ENCODE peak calls at places on chromosomes 4 and X, in ten cellular contexts. One of them, this sample, is unnamed.

GRCh38 chrX:3166670-3167455 is 125.6 kb downstream of the ARSF start:
- DNase-seq in fibroblast of lung: no peak
- DNase-seq in NCI-H526 treated with DMSO at 0.1 percent for 48 hours: no peak
- DNase-seq in fibroblast of pulmonary artery: no peak
- DNase-seq in hippocampal formation: no peak
- DNase-seq in Calu3: no peak
- DNase-seq in EH: peak
- DNase-seq in mesenteric fat pad: no peak
- DNase-seq in right atrium auricular region: no peak
- DNase-seq in substantia nigra: no peak
- DNase-seq in this sample: no peak

GRCh38 chr4:6360385-6360784 is 90.7 kb downstream of the WFS1 start:
- DNase-seq in fibroblast of lung: no peak
- DNase-seq in NCI-H526 treated with DMSO at 0.1 percent for 48 hours: no peak
- DNase-seq in fibroblast of pulmonary artery: no peak
- DNase-seq in hippocampal formation: peak
- DNase-seq in Calu3: no peak
- DNase-seq in EH: no peak
- DNase-seq in mesenteric fat pad: no peak
- DNase-seq in right atrium auricular region: no peak
- DNase-seq in substantia nigra: no peak
- DNase-seq in this sample: no peak

GRCh38 chrX:130120321-130120731 is 10.0 kb upstream of the ELF4 start:
- DNase-seq in fibroblast of lung: no peak
- DNase-seq in NCI-H526 treated with DMSO at 0.1 percent for 48 hours: peak
- DNase-seq in fibroblast of pulmonary artery: no peak
- DNase-seq in hippocampal formation: no peak
- DNase-seq in Calu3: no peak
- DNase-seq in EH: no peak
- DNase-seq in mesenteric fat pad: no peak
- DNase-seq in right atrium auricular region: no peak
- DNase-seq in substantia nigra: no peak
- DNase-seq in this sample: no peak

GRCh38 chr4:47485047-47485692 is at the start of gene ATP10D:
- DNase-seq in fibroblast of lung: peak
- DNase-seq in NCI-H526 treated with DMSO at 0.1 percent for 48 hours: peak
- DNase-seq in fibroblast of pulmonary artery: peak
- DNase-seq in hippocampal formation: peak
- DNase-seq in Calu3: peak
- DNase-seq in EH: peak
- DNase-seq in mesenteric fat pad: peak
- DNase-seq in right atrium auricular region: peak
- DNase-seq in substantia nigra: peak
- DNase-seq in this sample: peak

GRCh38 chrX:100944601-100945000 is 15.9 kb upstream of the XKRX start:
- DNase-seq in fibroblast of lung: no peak
- DNase-seq in NCI-H526 treated with DMSO at 0.1 percent for 48 hours: no peak
- DNase-seq in fibroblast of pulmonary artery: no peak
- DNase-seq in hippocampal formation: no peak
- DNase-seq in Calu3: no peak
- DNase-seq in EH: peak
- DNase-seq in mesenteric fat pad: no peak
- DNase-seq in right atrium auricular region: no peak
- DNase-seq in substantia nigra: no peak
- DNase-seq in this sample: no peak

GRCh38 chr4:88467392-88467791 is 10.5 kb downstream of the HERC5 start:
- DNase-seq in fibroblast of lung: no peak
- DNase-seq in NCI-H526 treated with DMSO at 0.1 percent for 48 hours: no peak
- DNase-seq in fibroblast of pulmonary artery: no peak
- DNase-seq in hippocampal formation: no peak
- DNase-seq in Calu3: no peak
- DNase-seq in EH: no peak
- DNase-seq in mesenteric fat pad: no peak
- DNase-seq in right atrium auricular region: no peak
- DNase-seq in substantia nigra: no peak
- DNase-seq in this sample: no peak

GRCh38 chrX:42680651-42681050 is 97.3 kb downstream of the PPP1R2C start:
- DNase-seq in fibroblast of lung: peak
- DNase-seq in NCI-H526 treated with DMSO at 0.1 percent for 48 hours: no peak
- DNase-seq in fibroblast of pulmonary artery: peak
- DNase-seq in hippocampal formation: peak
- DNase-seq in Calu3: no peak
- DNase-seq in EH: no peak
- DNase-seq in mesenteric fat pad: no peak
- DNase-seq in right atrium auricular region: no peak
- DNase-seq in substantia nigra: no peak
- DNase-seq in this sample: no peak

GRCh38 chr4:172843273-172843672 is 325.3 kb upstream of the GALNT7 start:
- DNase-seq in fibroblast of lung: no peak
- DNase-seq in NCI-H526 treated with DMSO at 0.1 percent for 48 hours: no peak
- DNase-seq in fibroblast of pulmonary artery: no peak
- DNase-seq in hippocampal formation: no peak
- DNase-seq in Calu3: no peak
- DNase-seq in EH: no peak
- DNase-seq in mesenteric fat pad: no peak
- DNase-seq in right atrium auricular region: no peak
- DNase-seq in substantia nigra: no peak
- DNase-seq in this sample: no peak

GRCh38 chrX:106168107-106168506 is at the start of gene PWWP3B:
- DNase-seq in fibroblast of lung: peak
- DNase-seq in NCI-H526 treated with DMSO at 0.1 percent for 48 hours: peak
- DNase-seq in fibroblast of pulmonary artery: peak
- DNase-seq in hippocampal formation: peak
- DNase-seq in Calu3: no peak
- DNase-seq in EH: no peak
- DNase-seq in mesenteric fat pad: no peak
- DNase-seq in right atrium auricular region: no peak
- DNase-seq in substantia nigra: no peak
- DNase-seq in this sample: peak

GRCh38 chr4:87078987-87079469 is 141.4 kb downstream of the KLHL8 start:
- DNase-seq in fibroblast of lung: peak
- DNase-seq in NCI-H526 treated with DMSO at 0.1 percent for 48 hours: no peak
- DNase-seq in fibroblast of pulmonary artery: peak
- DNase-seq in hippocampal formation: peak
- DNase-seq in Calu3: no peak
- DNase-seq in EH: peak
- DNase-seq in mesenteric fat pad: no peak
- DNase-seq in right atrium auricular region: peak
- DNase-seq in substantia nigra: no peak
- DNase-seq in this sample: no peak

GRCh38 chrX:124592745-124593144 is 246.4 kb downstream of the SH2D1A start:
- DNase-seq in fibroblast of lung: no peak
- DNase-seq in NCI-H526 treated with DMSO at 0.1 percent for 48 hours: no peak
- DNase-seq in fibroblast of pulmonary artery: no peak
- DNase-seq in hippocampal formation: no peak
- DNase-seq in Calu3: no peak
- DNase-seq in EH: no peak
- DNase-seq in mesenteric fat pad: no peak
- DNase-seq in right atrium auricular region: no peak
- DNase-seq in substantia nigra: no peak
- DNase-seq in this sample: no peak

GRCh38 chrX:14051416-14051815 is 21.7 kb upstream of the GEMIN8 start:
- DNase-seq in fibroblast of lung: no peak
- DNase-seq in NCI-H526 treated with DMSO at 0.1 percent for 48 hours: peak
- DNase-seq in fibroblast of pulmonary artery: no peak
- DNase-seq in hippocampal formation: no peak
- DNase-seq in Calu3: no peak
- DNase-seq in EH: no peak
- DNase-seq in mesenteric fat pad: no peak
- DNase-seq in right atrium auricular region: no peak
- DNase-seq in substantia nigra: no peak
- DNase-seq in this sample: no peak

GRCh38 chrX:23338334-23338733 is 3.7 kb downstream of the PTCHD1 start:
- DNase-seq in fibroblast of lung: no peak
- DNase-seq in NCI-H526 treated with DMSO at 0.1 percent for 48 hours: no peak
- DNase-seq in fibroblast of pulmonary artery: no peak
- DNase-seq in hippocampal formation: no peak
- DNase-seq in Calu3: no peak
- DNase-seq in EH: no peak
- DNase-seq in mesenteric fat pad: no peak
- DNase-seq in right atrium auricular region: no peak
- DNase-seq in substantia nigra: no peak
- DNase-seq in this sample: no peak

GRCh38 chr4:141056473-141056872 is 76.8 kb downstream of the RNF150 start:
- DNase-seq in fibroblast of lung: no peak
- DNase-seq in NCI-H526 treated with DMSO at 0.1 percent for 48 hours: no peak
- DNase-seq in fibroblast of pulmonary artery: no peak
- DNase-seq in hippocampal formation: no peak
- DNase-seq in Calu3: no peak
- DNase-seq in EH: no peak
- DNase-seq in mesenteric fat pad: no peak
- DNase-seq in right atrium auricular region: no peak
- DNase-seq in substantia nigra: no peak
- DNase-seq in this sample: no peak

GRCh38 chr4:6199344-6199921 is 916 bp downstream of the JAKMIP1 start:
- DNase-seq in fibroblast of lung: no peak
- DNase-seq in NCI-H526 treated with DMSO at 0.1 percent for 48 hours: no peak
- DNase-seq in fibroblast of pulmonary artery: no peak
- DNase-seq in hippocampal formation: no peak
- DNase-seq in Calu3: no peak
- DNase-seq in EH: no peak
- DNase-seq in mesenteric fat pad: no peak
- DNase-seq in right atrium auricular region: no peak
- DNase-seq in substantia nigra: no peak
- DNase-seq in this sample: no peak

GRCh38 chrX:70087857-70088256 is 25.6 kb downstream of the OTUD6A start:
- DNase-seq in fibroblast of lung: peak
- DNase-seq in NCI-H526 treated with DMSO at 0.1 percent for 48 hours: no peak
- DNase-seq in fibroblast of pulmonary artery: peak
- DNase-seq in hippocampal formation: no peak
- DNase-seq in Calu3: peak
- DNase-seq in EH: peak
- DNase-seq in mesenteric fat pad: no peak
- DNase-seq in right atrium auricular region: no peak
- DNase-seq in substantia nigra: no peak
- DNase-seq in this sample: no peak

GRCh38 chr4:32748498-32748897 is 2028.3 kb downstream of the PCDH7 start:
- DNase-seq in fibroblast of lung: no peak
- DNase-seq in NCI-H526 treated with DMSO at 0.1 percent for 48 hours: no peak
- DNase-seq in fibroblast of pulmonary artery: no peak
- DNase-seq in hippocampal formation: no peak
- DNase-seq in Calu3: no peak
- DNase-seq in EH: no peak
- DNase-seq in mesenteric fat pad: no peak
- DNase-seq in right atrium auricular region: no peak
- DNase-seq in substantia nigra: no peak
- DNase-seq in this sample: no peak

GRCh38 chrX:124028177-124028576 is 66.7 kb downstream of the STAG2 start:
- DNase-seq in fibroblast of lung: peak
- DNase-seq in NCI-H526 treated with DMSO at 0.1 percent for 48 hours: no peak
- DNase-seq in fibroblast of pulmonary artery: peak
- DNase-seq in hippocampal formation: no peak
- DNase-seq in Calu3: no peak
- DNase-seq in EH: peak
- DNase-seq in mesenteric fat pad: no peak
- DNase-seq in right atrium auricular region: no peak
- DNase-seq in substantia nigra: no peak
- DNase-seq in this sample: no peak

GRCh38 chr4:31620476-31620875 is 900.3 kb downstream of the PCDH7 start:
- DNase-seq in fibroblast of lung: peak
- DNase-seq in NCI-H526 treated with DMSO at 0.1 percent for 48 hours: no peak
- DNase-seq in fibroblast of pulmonary artery: peak
- DNase-seq in hippocampal formation: no peak
- DNase-seq in Calu3: no peak
- DNase-seq in EH: no peak
- DNase-seq in mesenteric fat pad: no peak
- DNase-seq in right atrium auricular region: no peak
- DNase-seq in substantia nigra: no peak
- DNase-seq in this sample: no peak

GRCh38 chr4:46999584-46999983 is 6.2 kb upstream of the GABRA4 start:
- DNase-seq in fibroblast of lung: peak
- DNase-seq in NCI-H526 treated with DMSO at 0.1 percent for 48 hours: no peak
- DNase-seq in fibroblast of pulmonary artery: peak
- DNase-seq in hippocampal formation: no peak
- DNase-seq in Calu3: no peak
- DNase-seq in EH: no peak
- DNase-seq in mesenteric fat pad: no peak
- DNase-seq in right atrium auricular region: no peak
- DNase-seq in substantia nigra: no peak
- DNase-seq in this sample: no peak

GRCh38 chr4:5027366-5027765 is 8.1 kb upstream of the CYTL1 start:
- DNase-seq in fibroblast of lung: no peak
- DNase-seq in NCI-H526 treated with DMSO at 0.1 percent for 48 hours: no peak
- DNase-seq in fibroblast of pulmonary artery: no peak
- DNase-seq in hippocampal formation: no peak
- DNase-seq in Calu3: no peak
- DNase-seq in EH: no peak
- DNase-seq in mesenteric fat pad: no peak
- DNase-seq in right atrium auricular region: no peak
- DNase-seq in substantia nigra: no peak
- DNase-seq in this sample: no peak

GRCh38 chr4:184937745-184938144 is 80.5 kb upstream of the HELT start:
- DNase-seq in fibroblast of lung: no peak
- DNase-seq in NCI-H526 treated with DMSO at 0.1 percent for 48 hours: no peak
- DNase-seq in fibroblast of pulmonary artery: no peak
- DNase-seq in hippocampal formation: no peak
- DNase-seq in Calu3: no peak
- DNase-seq in EH: peak
- DNase-seq in mesenteric fat pad: no peak
- DNase-seq in right atrium auricular region: no peak
- DNase-seq in substantia nigra: no peak
- DNase-seq in this sample: peak

GRCh38 chrX:140580478-140580877 is 75.6 kb upstream of the SOX3 start:
- DNase-seq in fibroblast of lung: no peak
- DNase-seq in NCI-H526 treated with DMSO at 0.1 percent for 48 hours: no peak
- DNase-seq in fibroblast of pulmonary artery: no peak
- DNase-seq in hippocampal formation: no peak
- DNase-seq in Calu3: no peak
- DNase-seq in EH: no peak
- DNase-seq in mesenteric fat pad: no peak
- DNase-seq in right atrium auricular region: no peak
- DNase-seq in substantia nigra: no peak
- DNase-seq in this sample: no peak

GRCh38 chr4:39977489-39978377 is at the start of gene PDS5A:
- DNase-seq in fibroblast of lung: peak
- DNase-seq in NCI-H526 treated with DMSO at 0.1 percent for 48 hours: peak
- DNase-seq in fibroblast of pulmonary artery: peak
- DNase-seq in hippocampal formation: peak
- DNase-seq in Calu3: peak
- DNase-seq in EH: peak
- DNase-seq in mesenteric fat pad: peak
- DNase-seq in right atrium auricular region: peak
- DNase-seq in substantia nigra: peak
- DNase-seq in this sample: peak

GRCh38 chr4:148007303-148007702 is 275.4 kb downstream of the ARHGAP10 start:
- DNase-seq in fibroblast of lung: peak
- DNase-seq in NCI-H526 treated with DMSO at 0.1 percent for 48 hours: no peak
- DNase-seq in fibroblast of pulmonary artery: peak
- DNase-seq in hippocampal formation: no peak
- DNase-seq in Calu3: no peak
- DNase-seq in EH: peak
- DNase-seq in mesenteric fat pad: no peak
- DNase-seq in right atrium auricular region: no peak
- DNase-seq in substantia nigra: no peak
- DNase-seq in this sample: no peak

GRCh38 chrX:153600032-153600373 is 1.1 kb upstream of the CCNQ start:
- DNase-seq in fibroblast of lung: no peak
- DNase-seq in NCI-H526 treated with DMSO at 0.1 percent for 48 hours: no peak
- DNase-seq in fibroblast of pulmonary artery: peak
- DNase-seq in hippocampal formation: no peak
- DNase-seq in Calu3: no peak
- DNase-seq in EH: peak
- DNase-seq in mesenteric fat pad: no peak
- DNase-seq in right atrium auricular region: no peak
- DNase-seq in substantia nigra: no peak
- DNase-seq in this sample: no peak

GRCh38 chrX:34778961-34779360 is 121.9 kb upstream of the TMEM47 start:
- DNase-seq in fibroblast of lung: peak
- DNase-seq in NCI-H526 treated with DMSO at 0.1 percent for 48 hours: no peak
- DNase-seq in fibroblast of pulmonary artery: peak
- DNase-seq in hippocampal formation: no peak
- DNase-seq in Calu3: no peak
- DNase-seq in EH: peak
- DNase-seq in mesenteric fat pad: no peak
- DNase-seq in right atrium auricular region: no peak
- DNase-seq in substantia nigra: no peak
- DNase-seq in this sample: no peak

GRCh38 chr4:2393353-2394270 is 24.8 kb downstream of the ZFYVE28 start:
- DNase-seq in fibroblast of lung: no peak
- DNase-seq in NCI-H526 treated with DMSO at 0.1 percent for 48 hours: no peak
- DNase-seq in fibroblast of pulmonary artery: peak
- DNase-seq in hippocampal formation: no peak
- DNase-seq in Calu3: peak
- DNase-seq in EH: peak
- DNase-seq in mesenteric fat pad: no peak
- DNase-seq in right atrium auricular region: no peak
- DNase-seq in substantia nigra: no peak
- DNase-seq in this sample: peak

This sample was measured in colonic mucosa.